ENCODE peak calls at places on chromosomes 2 and 18, in ten cellular contexts. Q, P, N, Z, M, G, U, O, I and F are unnamed samples.

GRCh38 chr2:171044416-171044815 is 115.4 kb downstream of the GORASP2 start:
- DNase-seq in G (no peak), P (no peak), Z (no peak), Q (no peak), U (no peak), O (no peak), N (no peak), M (no peak), I (no peak), F (no peak)

GRCh38 chr2:48274040-48274439 is 255.9 kb upstream of the STON1 start:
- DNase-seq in G (no peak), P (no peak), M (no peak), N (no peak), U (no peak), Z (no peak), I (no peak), O (no peak), Q (no peak), F (no peak)

GRCh38 chr2:222242532-222242931 is 56.3 kb downstream of the PAX3 start:
- DNase-seq in O (no peak), M (no peak), P (no peak), G (no peak), Z (no peak), U (no peak), I (no peak), Q (no peak), N (no peak), F (peak)

GRCh38 chr2:53353372-53354111 is 414.1 kb upstream of the CHAC2 start:
- DNase-seq in N (no peak), U (peak), Q (no peak), O (no peak), P (no peak), I (peak), Z (peak), G (no peak), M (peak), F (peak)

GRCh38 chr2:239943991-239944441 is 81.1 kb downstream of the NDUFA10 start:
- DNase-seq in Q (no peak), G (no peak), O (no peak), I (no peak), N (no peak), Z (no peak), U (no peak), M (no peak), P (no peak), F (no peak)

GRCh38 chr2:134413430-134413829 is 159.6 kb downstream of the MGAT5 start:
- DNase-seq in P (no peak), M (no peak), I (no peak), N (no peak), G (no peak), Z (no peak), O (no peak), U (no peak), Q (no peak), F (no peak)

GRCh38 chr2:218823456-218823855 is 8.1 kb downstream of the PRKAG3 start:
- DNase-seq in O (no peak), Z (no peak), Q (peak), N (no peak), M (peak), I (no peak), G (no peak), U (no peak), P (no peak), F (peak)

GRCh38 chr2:26269571-26270170 is 24.9 kb downstream of the HADHB start:
- DNase-seq in M (no peak), G (no peak), O (no peak), P (no peak), I (no peak), Q (no peak), U (no peak), N (no peak), Z (no peak), F (peak)

GRCh38 chr2:152718909-152719645 is 657 bp downstream of the ARL6IP6 start:
- DNase-seq in N (no peak), M (peak), U (peak), I (no peak), Z (no peak), G (peak), O (peak), P (peak), Q (no peak), F (peak)

GRCh38 chr2:212249451-212249850 is 289.2 kb downstream of the ERBB4 start:
- DNase-seq in Q (no peak), O (peak), U (no peak), G (no peak), M (peak), Z (no peak), I (no peak), N (no peak), P (no peak), F (peak)

GRCh38 chr2:210663574-210663973 is 107.2 kb downstream of the CPS1 start:
- DNase-seq in N (no peak), G (peak), M (peak), O (peak), Q (no peak), I (no peak), P (no peak), Z (no peak), U (no peak), F (peak)

GRCh38 chr18:46260016-46260878 is 156.1 kb downstream of the HAUS1 start:
- DNase-seq in Z (no peak), G (peak), Q (no peak), U (no peak), M (peak), I (peak), O (peak), P (no peak), N (no peak), F (peak)

GRCh38 chr2:200635251-200635650 is 49.4 kb downstream of the AOX1 start:
- DNase-seq in P (no peak), M (no peak), U (no peak), Z (no peak), N (no peak), G (no peak), Q (no peak), I (no peak), O (no peak), F (peak)

GRCh38 chr18:70289351-70290330 is 796 bp downstream of the SOCS6 start:
- DNase-seq in Z (no peak), Q (no peak), O (peak), G (no peak), U (peak), P (no peak), M (peak), N (no peak), I (no peak), F (no peak)

GRCh38 chr2:191401287-191401686 is 156.1 kb downstream of the MYO1B start:
- DNase-seq in G (peak), M (peak), N (no peak), Q (no peak), I (no peak), U (no peak), P (no peak), O (peak), Z (no peak), F (no peak)

GRCh38 chr18:57078614-57079013 is 68.3 kb upstream of the BOD1L2 start:
- DNase-seq in P (no peak), O (no peak), M (no peak), Q (no peak), Z (no peak), N (no peak), G (no peak), U (no peak), I (no peak), F (no peak)

GRCh38 chr2:171836151-171836910 is 57.7 kb downstream of the SLC25A12 start:
- DNase-seq in U (no peak), O (peak), N (no peak), Z (peak), G (no peak), Q (no peak), P (no peak), M (no peak), I (no peak), F (no peak)

GRCh38 chr2:27024188-27024587 is 8.6 kb upstream of the TMEM214 start:
- DNase-seq in O (no peak), N (no peak), Q (no peak), M (no peak), U (peak), I (no peak), Z (no peak), P (no peak), G (no peak), F (no peak)

GRCh38 chr18:28523758-28524475 is 347.0 kb upstream of the CDH2 start:
- DNase-seq in P (no peak), Z (no peak), N (no peak), M (no peak), Q (no peak), O (no peak), U (no peak), I (no peak), G (no peak), F (no peak)

GRCh38 chr2:5459041-5459440 is 233.1 kb upstream of the SOX11 start:
- DNase-seq in N (no peak), I (no peak), G (no peak), Q (no peak), U (no peak), Z (no peak), P (no peak), M (peak), O (no peak), F (no peak)

GRCh38 chr2:179478771-179479170 is 214.1 kb upstream of the SESTD1 start:
- DNase-seq in Q (no peak), O (no peak), U (no peak), I (no peak), Z (no peak), P (no peak), N (no peak), M (no peak), G (no peak), F (no peak)

GRCh38 chr18:36158261-36158867 is 28.7 kb downstream of the ELP2 start:
- DNase-seq in Z (no peak), I (peak), U (no peak), N (no peak), M (peak), O (peak), G (peak), Q (no peak), P (no peak), F (no peak)

GRCh38 chr2:18129348-18129747 is 250.9 kb downstream of the KCNS3 start:
- DNase-seq in N (no peak), G (no peak), I (no peak), P (no peak), U (no peak), Z (no peak), M (no peak), Q (no peak), O (no peak), F (no peak)

GRCh38 chr18:54215069-54215468 is 9.4 kb downstream of the MBD2 start:
- DNase-seq in N (no peak), O (peak), M (peak), Z (no peak), Q (no peak), P (no peak), U (no peak), I (no peak), G (no peak), F (no peak)